ENCODE peak calls at places on chromosomes 16 and 17, in five cellular contexts. One of them, this sample, is unnamed.

GRCh38 chr17:75125984-75126383 is 5.6 kb downstream of the NT5C start:
- DNase-seq in A549: no peak
- DNase-seq in right lobe of liver: no peak
- DNase-seq in glutamatergic neuron: no peak
- DNase-seq in progenitor cell of endocrine pancreas: no peak
- DNase-seq in this sample: no peak

GRCh38 chr17:49951362-49952080 is 17.5 kb upstream of the DLX4 start:
- DNase-seq in A549: no peak
- DNase-seq in right lobe of liver: no peak
- DNase-seq in glutamatergic neuron: no peak
- DNase-seq in progenitor cell of endocrine pancreas: no peak
- DNase-seq in this sample: no peak

GRCh38 chr17:62178579-62178978 is 113.5 kb upstream of the MED13 start:
- DNase-seq in A549: no peak
- DNase-seq in right lobe of liver: no peak
- DNase-seq in glutamatergic neuron: no peak
- DNase-seq in progenitor cell of endocrine pancreas: no peak
- DNase-seq in this sample: no peak

GRCh38 chr17:39014044-39014794 is 47.0 kb upstream of the FBXO47 start:
- DNase-seq in A549: no peak
- DNase-seq in right lobe of liver: no peak
- DNase-seq in glutamatergic neuron: no peak
- DNase-seq in progenitor cell of endocrine pancreas: no peak
- DNase-seq in this sample: no peak

GRCh38 chr17:1312261-1312870 is 32.9 kb downstream of the TRARG1 start:
- DNase-seq in A549: no peak
- DNase-seq in right lobe of liver: no peak
- DNase-seq in glutamatergic neuron: peak
- DNase-seq in progenitor cell of endocrine pancreas: peak
- DNase-seq in this sample: no peak

GRCh38 chr16:53504161-53504663 is 1.2 kb upstream of the AKTIP start:
- DNase-seq in A549: no peak
- DNase-seq in right lobe of liver: peak
- DNase-seq in glutamatergic neuron: peak
- DNase-seq in progenitor cell of endocrine pancreas: peak
- DNase-seq in this sample: no peak

GRCh38 chr16:64983983-64984382 is 137.9 kb downstream of the CDH11 start:
- DNase-seq in A549: no peak
- DNase-seq in right lobe of liver: no peak
- DNase-seq in glutamatergic neuron: peak
- DNase-seq in progenitor cell of endocrine pancreas: no peak
- DNase-seq in this sample: no peak

GRCh38 chr16:2236362-2237075 is at the start of gene DNASE1L2:
- DNase-seq in A549: no peak
- DNase-seq in right lobe of liver: no peak
- DNase-seq in glutamatergic neuron: peak
- DNase-seq in progenitor cell of endocrine pancreas: no peak
- DNase-seq in this sample: no peak

GRCh38 chr17:50362661-50363060 is 10.3 kb downstream of the MRPL27 start:
- DNase-seq in A549: no peak
- DNase-seq in right lobe of liver: no peak
- DNase-seq in glutamatergic neuron: no peak
- DNase-seq in progenitor cell of endocrine pancreas: no peak
- DNase-seq in this sample: no peak

GRCh38 chr17:81398855-81399451 is 3.7 kb downstream of the BAHCC1 start:
- DNase-seq in A549: no peak
- DNase-seq in right lobe of liver: no peak
- DNase-seq in glutamatergic neuron: peak
- DNase-seq in progenitor cell of endocrine pancreas: no peak
- DNase-seq in this sample: no peak

GRCh38 chr17:69732272-69732671 is 317.8 kb downstream of the MAP2K6 start:
- DNase-seq in A549: no peak
- DNase-seq in right lobe of liver: no peak
- DNase-seq in glutamatergic neuron: no peak
- DNase-seq in progenitor cell of endocrine pancreas: no peak
- DNase-seq in this sample: no peak

GRCh38 chr16:72637306-72637705 is 410.6 kb downstream of the ZFHX3 start:
- DNase-seq in A549: no peak
- DNase-seq in right lobe of liver: no peak
- DNase-seq in glutamatergic neuron: no peak
- DNase-seq in progenitor cell of endocrine pancreas: no peak
- DNase-seq in this sample: no peak

GRCh38 chr17:32264823-32265191 is 825 bp upstream of the RHBDL3 start:
- DNase-seq in A549: no peak
- DNase-seq in right lobe of liver: no peak
- DNase-seq in glutamatergic neuron: peak
- DNase-seq in progenitor cell of endocrine pancreas: no peak
- DNase-seq in this sample: no peak

GRCh38 chr17:51322390-51323029 is 62.2 kb downstream of the UTP18 start:
- DNase-seq in A549: peak
- DNase-seq in right lobe of liver: no peak
- DNase-seq in glutamatergic neuron: no peak
- DNase-seq in progenitor cell of endocrine pancreas: no peak
- DNase-seq in this sample: no peak

GRCh38 chr17:48593840-48594411 is 347 bp upstream of the HOXB5 start:
- DNase-seq in A549: peak
- DNase-seq in right lobe of liver: peak
- DNase-seq in glutamatergic neuron: peak
- DNase-seq in progenitor cell of endocrine pancreas: peak
- DNase-seq in this sample: peak

GRCh38 chr17:44829558-44830358 is at the start of gene GJC1:
- DNase-seq in A549: peak
- DNase-seq in right lobe of liver: no peak
- DNase-seq in glutamatergic neuron: peak
- DNase-seq in progenitor cell of endocrine pancreas: peak
- DNase-seq in this sample: no peak

GRCh38 chr17:29140631-29141483 is 39.3 kb downstream of the MYO18A start:
- DNase-seq in A549: no peak
- DNase-seq in right lobe of liver: no peak
- DNase-seq in glutamatergic neuron: peak
- DNase-seq in progenitor cell of endocrine pancreas: no peak
- DNase-seq in this sample: no peak

DNA sequence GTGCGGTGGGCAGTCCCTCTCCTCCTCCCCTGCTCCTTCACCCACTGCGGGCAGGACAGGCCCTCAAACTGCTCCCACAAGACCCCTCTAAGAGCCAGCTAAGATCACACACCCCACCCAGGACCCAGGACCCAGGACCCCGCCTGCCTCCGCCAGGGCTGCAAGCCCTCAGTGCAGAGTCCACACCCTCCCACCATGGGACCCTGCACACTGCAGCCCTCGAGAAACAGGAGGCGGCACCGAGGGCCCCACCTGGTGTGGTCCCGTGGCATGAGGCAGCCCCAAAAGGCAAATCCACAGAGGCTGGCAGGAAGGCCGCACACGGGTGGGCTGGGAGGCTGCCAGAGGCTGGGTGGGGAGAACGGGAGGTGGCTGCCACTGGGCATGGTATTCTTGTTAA is 94.7 kb downstream of the ENGASE start:
- DNase-seq in A549: no peak
- DNase-seq in right lobe of liver: no peak
- DNase-seq in glutamatergic neuron: no peak
- DNase-seq in progenitor cell of endocrine pancreas: no peak
- DNase-seq in this sample: no peak
- TF ChIP-seq CTCF in A549: no peak
- TF ChIP-seq CTCF in right lobe of liver: no peak
- TF ChIP-seq CTCF in glutamatergic neuron: no peak
- TF ChIP-seq CTCF in progenitor cell of endocrine pancreas: no peak
- TF ChIP-seq CTCF in this sample: no peak

GRCh38 chr17:80361495-80362220 is 53.3 kb upstream of the ENDOV start:
- DNase-seq in A549: peak
- DNase-seq in right lobe of liver: no peak
- DNase-seq in glutamatergic neuron: peak
- DNase-seq in progenitor cell of endocrine pancreas: no peak
- DNase-seq in this sample: peak
- TF ChIP-seq CTCF in A549: peak
- TF ChIP-seq CTCF in right lobe of liver: peak
- TF ChIP-seq CTCF in glutamatergic neuron: peak
- TF ChIP-seq CTCF in progenitor cell of endocrine pancreas: peak
- TF ChIP-seq CTCF in this sample: peak

GRCh38 chr16:88974641-88975215 is 2.3 kb downstream of the CBFA2T3 start:
- DNase-seq in A549: no peak
- DNase-seq in right lobe of liver: no peak
- DNase-seq in glutamatergic neuron: no peak
- DNase-seq in progenitor cell of endocrine pancreas: no peak
- DNase-seq in this sample: no peak

GRCh38 chr16:88975511-88976061 is 1.4 kb downstream of the CBFA2T3 start:
- DNase-seq in A549: no peak
- DNase-seq in right lobe of liver: no peak
- DNase-seq in glutamatergic neuron: no peak
- DNase-seq in progenitor cell of endocrine pancreas: no peak
- DNase-seq in this sample: no peak

GRCh38 chr16:88977845-88978607 is 1.0 kb upstream of the CBFA2T3 start:
- DNase-seq in A549: no peak
- DNase-seq in right lobe of liver: no peak
- DNase-seq in glutamatergic neuron: no peak
- DNase-seq in progenitor cell of endocrine pancreas: no peak
- DNase-seq in this sample: no peak

GRCh38 chr16:88977028-88977844 is at the start of gene CBFA2T3:
- DNase-seq in A549: no peak
- DNase-seq in right lobe of liver: peak
- DNase-seq in glutamatergic neuron: peak
- DNase-seq in progenitor cell of endocrine pancreas: no peak
- DNase-seq in this sample: no peak

GRCh38 chr16:88976359-88977027 is 514 bp downstream of the CBFA2T3 start:
- DNase-seq in A549: no peak
- DNase-seq in right lobe of liver: no peak
- DNase-seq in glutamatergic neuron: no peak
- DNase-seq in progenitor cell of endocrine pancreas: no peak
- DNase-seq in this sample: no peak
- TF ChIP-seq CTCF in A549: no peak
- TF ChIP-seq CTCF in right lobe of liver: no peak
- TF ChIP-seq CTCF in glutamatergic neuron: no peak
- TF ChIP-seq CTCF in progenitor cell of endocrine pancreas: no peak
- TF ChIP-seq CTCF in this sample: no peak

GRCh38 chr16:10920726-10921427 is 21.4 kb downstream of the DEXI start:
- DNase-seq in A549: no peak
- DNase-seq in right lobe of liver: no peak
- DNase-seq in glutamatergic neuron: no peak
- DNase-seq in progenitor cell of endocrine pancreas: no peak
- DNase-seq in this sample: no peak

GRCh38 chr16:10923146-10923649 is 19.1 kb downstream of the DEXI start:
- DNase-seq in A549: no peak
- DNase-seq in right lobe of liver: no peak
- DNase-seq in glutamatergic neuron: no peak
- DNase-seq in progenitor cell of endocrine pancreas: no peak
- DNase-seq in this sample: no peak

GRCh38 chr16:10922328-10923145 is 19.7 kb downstream of the DEXI start:
- DNase-seq in A549: no peak
- DNase-seq in right lobe of liver: peak
- DNase-seq in glutamatergic neuron: no peak
- DNase-seq in progenitor cell of endocrine pancreas: no peak
- DNase-seq in this sample: no peak

GRCh38 chr16:10923650-10924214 is 18.5 kb downstream of the DEXI start:
- DNase-seq in A549: no peak
- DNase-seq in right lobe of liver: peak
- DNase-seq in glutamatergic neuron: no peak
- DNase-seq in progenitor cell of endocrine pancreas: no peak
- DNase-seq in this sample: no peak

GRCh38 chr16:10921536-10922327 is 20.5 kb downstream of the DEXI start:
- DNase-seq in A549: no peak
- DNase-seq in right lobe of liver: no peak
- DNase-seq in glutamatergic neuron: no peak
- DNase-seq in progenitor cell of endocrine pancreas: no peak
- DNase-seq in this sample: no peak
- TF ChIP-seq CTCF in A549: no peak
- TF ChIP-seq CTCF in right lobe of liver: no peak
- TF ChIP-seq CTCF in glutamatergic neuron: no peak
- TF ChIP-seq CTCF in progenitor cell of endocrine pancreas: no peak
- TF ChIP-seq CTCF in this sample: no peak

DNA sequence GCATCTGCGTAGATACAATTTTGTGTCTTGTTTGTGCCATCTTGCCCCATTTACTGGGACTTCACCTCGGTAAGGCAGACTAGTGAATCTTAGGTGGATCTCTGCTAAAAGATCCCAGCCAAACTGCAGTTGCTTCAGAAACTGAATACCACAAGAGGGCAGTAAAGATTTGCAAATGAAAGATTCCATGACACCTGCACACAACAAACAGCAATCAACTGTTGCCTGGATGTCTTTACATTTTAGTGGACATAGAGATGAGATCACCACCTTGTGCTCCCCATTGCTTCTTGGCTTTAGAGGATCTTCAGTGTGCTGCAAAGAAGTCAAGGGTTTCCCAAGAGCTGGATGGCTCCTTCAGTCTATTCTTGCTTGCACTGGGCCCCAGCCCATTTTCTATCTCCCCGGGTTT is 119.2 kb upstream of the CACNG5 start:
- DNase-seq in A549: peak
- DNase-seq in right lobe of liver: no peak
- DNase-seq in glutamatergic neuron: no peak
- DNase-seq in progenitor cell of endocrine pancreas: no peak
- DNase-seq in this sample: peak
- TF ChIP-seq CTCF in A549: peak
- TF ChIP-seq CTCF in right lobe of liver: peak
- TF ChIP-seq CTCF in glutamatergic neuron: peak
- TF ChIP-seq CTCF in progenitor cell of endocrine pancreas: peak
- TF ChIP-seq CTCF in this sample: peak

GRCh38 chr16:87416826-87417471 is 24.8 kb downstream of the MAP1LC3B start:
- DNase-seq in A549: peak
- DNase-seq in right lobe of liver: no peak
- DNase-seq in glutamatergic neuron: no peak
- DNase-seq in progenitor cell of endocrine pancreas: no peak
- DNase-seq in this sample: no peak
- TF ChIP-seq CTCF in A549: peak
- TF ChIP-seq CTCF in right lobe of liver: peak
- TF ChIP-seq CTCF in glutamatergic neuron: peak
- TF ChIP-seq CTCF in progenitor cell of endocrine pancreas: peak
- TF ChIP-seq CTCF in this sample: peak